ENCODE peak calls at places on chromosomes 1 and 21, in eight cellular contexts. One of them, this sample, is unnamed.

GRCh38 chr1:22850681-22851080 is 122.0 kb downstream of the LACTBL1 start:
- DNase-seq in foreskin keratinocyte: no peak
- DNase-seq in IMR-90: peak; percentile 31
- DNase-seq in CD8-positive, alpha-beta T cell: no peak
- DNase-seq in neural crest cell: no peak
- DNase-seq in tibial artery: no peak
- DNase-seq in psoas muscle: peak; percentile 54
- DNase-seq in nephron progenitor cell: no peak
- DNase-seq in this sample: no peak

GRCh38 chr1:223878598-223879325 is 33.0 kb upstream of the TP53BP2 start:
- DNase-seq in neural crest cell: no peak
- DNase-seq in tibial artery: no peak
- DNase-seq in CD8-positive, alpha-beta T cell: no peak
- DNase-seq in psoas muscle: no peak
- DNase-seq in nephron progenitor cell: no peak
- DNase-seq in foreskin keratinocyte: no peak
- DNase-seq in IMR-90: no peak
- DNase-seq in this sample: no peak

GRCh38 chr1:54337928-54338327 is 68.3 kb downstream of the SSBP3 start:
- DNase-seq in CD8-positive, alpha-beta T cell: no peak
- DNase-seq in tibial artery: no peak
- DNase-seq in foreskin keratinocyte: no peak
- DNase-seq in IMR-90: peak; percentile 78
- DNase-seq in psoas muscle: no peak
- DNase-seq in neural crest cell: no peak
- DNase-seq in nephron progenitor cell: no peak
- DNase-seq in this sample: no peak

GRCh38 chr1:245197911-245198379 is 43.2 kb downstream of the KIF26B start:
- DNase-seq in psoas muscle: no peak
- DNase-seq in tibial artery: no peak
- DNase-seq in CD8-positive, alpha-beta T cell: no peak
- DNase-seq in foreskin keratinocyte: no peak
- DNase-seq in IMR-90: peak; percentile 79
- DNase-seq in nephron progenitor cell: no peak
- DNase-seq in neural crest cell: no peak
- DNase-seq in this sample: no peak

GRCh38 chr1:226873771-226874578 is 3.6 kb downstream of the PSEN2 start:
- DNase-seq in CD8-positive, alpha-beta T cell: peak; percentile 31
- DNase-seq in foreskin keratinocyte: no peak
- DNase-seq in nephron progenitor cell: no peak
- DNase-seq in IMR-90: no peak
- DNase-seq in tibial artery: peak; percentile 33
- DNase-seq in psoas muscle: no peak
- DNase-seq in neural crest cell: no peak
- DNase-seq in this sample: no peak

GRCh38 chr1:225987491-225988316 is 11.4 kb downstream of the SDE2 start:
- DNase-seq in neural crest cell: no peak
- DNase-seq in nephron progenitor cell: no peak
- DNase-seq in psoas muscle: no peak
- DNase-seq in CD8-positive, alpha-beta T cell: no peak
- DNase-seq in foreskin keratinocyte: no peak
- DNase-seq in IMR-90: peak; percentile 59
- DNase-seq in tibial artery: no peak
- DNase-seq in this sample: no peak

GRCh38 chr21:34792504-34793089 is 123.8 kb downstream of the CLIC6 start:
- DNase-seq in tibial artery: no peak
- DNase-seq in psoas muscle: no peak
- DNase-seq in foreskin keratinocyte: no peak
- DNase-seq in IMR-90: no peak
- DNase-seq in CD8-positive, alpha-beta T cell: no peak
- DNase-seq in nephron progenitor cell: no peak
- DNase-seq in neural crest cell: no peak
- DNase-seq in this sample: no peak

GRCh38 chr1:235127203-235127602 is 1.4 kb downstream of the TOMM20 start:
- DNase-seq in foreskin keratinocyte: no peak
- DNase-seq in IMR-90: no peak
- DNase-seq in tibial artery: no peak
- DNase-seq in nephron progenitor cell: no peak
- DNase-seq in psoas muscle: no peak
- DNase-seq in neural crest cell: no peak
- DNase-seq in CD8-positive, alpha-beta T cell: no peak
- DNase-seq in this sample: no peak

GRCh38 chr21:33374080-33374873 is 28.9 kb upstream of the IFNGR2 start:
- DNase-seq in foreskin keratinocyte: no peak
- DNase-seq in neural crest cell: no peak
- DNase-seq in tibial artery: peak; percentile 49
- DNase-seq in IMR-90: peak; percentile 58
- DNase-seq in psoas muscle: no peak
- DNase-seq in CD8-positive, alpha-beta T cell: peak; percentile 70
- DNase-seq in nephron progenitor cell: peak; percentile 11
- DNase-seq in this sample: no peak

GRCh38 chr1:228148196-228148861 is 1.4 kb upstream of the GJC2 start:
- DNase-seq in neural crest cell: no peak
- DNase-seq in foreskin keratinocyte: no peak
- DNase-seq in nephron progenitor cell: no peak
- DNase-seq in CD8-positive, alpha-beta T cell: no peak
- DNase-seq in IMR-90: no peak
- DNase-seq in psoas muscle: no peak
- DNase-seq in tibial artery: no peak
- DNase-seq in this sample: no peak

GRCh38 chr1:44505210-44505993 is 100.3 kb downstream of the RNF220 start:
- DNase-seq in CD8-positive, alpha-beta T cell: no peak
- DNase-seq in psoas muscle: no peak
- DNase-seq in tibial artery: no peak
- DNase-seq in neural crest cell: no peak
- DNase-seq in foreskin keratinocyte: no peak
- DNase-seq in IMR-90: no peak
- DNase-seq in nephron progenitor cell: no peak
- DNase-seq in this sample: no peak

GRCh38 chr1:201259476-201260235 is 23.6 kb upstream of the PKP1 start:
- DNase-seq in nephron progenitor cell: no peak
- DNase-seq in foreskin keratinocyte: peak; percentile 84
- DNase-seq in psoas muscle: no peak
- DNase-seq in CD8-positive, alpha-beta T cell: no peak
- DNase-seq in neural crest cell: no peak
- DNase-seq in IMR-90: peak; percentile 43
- DNase-seq in tibial artery: no peak
- DNase-seq in this sample: no peak

GRCh38 chr1:6121651-6122370 is 58.3 kb downstream of the CHD5 start:
- DNase-seq in IMR-90: no peak
- DNase-seq in neural crest cell: no peak
- DNase-seq in psoas muscle: no peak
- DNase-seq in CD8-positive, alpha-beta T cell: no peak
- DNase-seq in nephron progenitor cell: no peak
- DNase-seq in foreskin keratinocyte: no peak
- DNase-seq in tibial artery: no peak
- DNase-seq in this sample: no peak

DNA sequence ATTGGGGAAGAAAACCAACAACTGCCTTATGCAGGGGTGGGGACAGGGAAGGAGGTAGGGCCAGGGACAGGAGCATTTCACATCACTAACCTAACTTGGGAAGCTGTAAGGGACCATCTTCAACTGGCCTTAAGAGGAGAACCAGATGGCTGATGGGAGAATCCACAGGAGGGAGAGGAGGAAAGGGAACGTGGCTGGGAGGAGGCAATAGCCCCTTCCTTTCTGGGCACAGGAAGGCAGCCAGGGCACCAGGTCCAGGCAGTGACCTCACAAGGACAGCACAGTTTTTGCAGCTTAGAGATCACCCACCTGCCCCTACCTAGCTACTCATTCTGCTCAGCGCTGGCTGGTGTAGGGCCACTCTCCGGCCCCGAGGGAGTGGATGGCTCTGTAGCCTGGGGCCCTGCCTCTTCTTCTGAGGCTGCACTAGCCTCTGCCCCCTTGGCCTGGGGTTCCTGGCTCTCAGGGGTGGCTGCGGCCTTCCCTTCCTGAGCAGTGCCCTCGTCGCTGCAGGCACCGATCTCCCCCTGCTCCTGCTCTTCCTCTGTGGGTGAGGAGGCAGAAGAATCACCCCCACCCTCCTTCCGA is 1.7 kb downstream of the MARCKSL1 start:
- DNase-seq in neural crest cell: no peak
- DNase-seq in nephron progenitor cell: no peak
- DNase-seq in tibial artery: no peak
- DNase-seq in IMR-90: no peak
- DNase-seq in psoas muscle: no peak
- DNase-seq in foreskin keratinocyte: no peak
- DNase-seq in CD8-positive, alpha-beta T cell: no peak
- DNase-seq in this sample: no peak
- TF ChIP-seq CTCF in neural crest cell: no peak
- TF ChIP-seq CTCF in nephron progenitor cell: no peak
- TF ChIP-seq CTCF in tibial artery: no peak
- TF ChIP-seq CTCF in IMR-90: no peak
- TF ChIP-seq CTCF in psoas muscle: no peak
- TF ChIP-seq CTCF in foreskin keratinocyte: no peak
- TF ChIP-seq CTCF in CD8-positive, alpha-beta T cell: no peak
- TF ChIP-seq CTCF in this sample: no peak

DNA sequence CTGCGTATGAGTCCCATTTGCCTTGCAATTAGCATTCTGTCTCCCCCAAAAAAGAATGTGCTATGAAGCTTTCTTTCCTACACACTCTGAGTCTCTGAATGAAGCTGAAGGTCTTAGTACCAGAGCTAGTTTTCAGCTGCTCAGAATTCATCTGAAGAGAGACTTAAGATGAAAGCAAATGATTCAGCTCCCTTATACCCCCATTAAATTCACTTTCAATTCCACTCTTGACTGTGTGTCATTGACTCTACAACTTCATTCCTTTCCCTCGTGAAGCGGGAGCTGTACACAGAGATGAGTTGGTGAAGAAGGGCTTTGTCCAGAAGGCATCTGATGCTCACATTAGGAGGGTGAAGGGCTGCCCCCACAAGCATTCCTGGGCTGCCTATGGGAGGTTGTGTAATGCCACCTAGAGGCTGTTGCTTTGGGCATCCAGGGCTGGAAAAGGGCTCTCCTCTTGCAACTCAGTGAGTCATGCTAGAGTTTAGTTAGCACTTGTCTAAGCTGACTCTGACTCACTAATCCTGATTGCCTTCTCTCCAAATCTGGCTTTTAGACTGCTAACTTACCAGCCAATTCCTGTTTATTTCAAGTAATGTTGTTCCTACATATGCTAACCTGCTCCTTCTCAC is 1.8 kb downstream of the SPRR1B start:
- DNase-seq in tibial artery: no peak
- DNase-seq in neural crest cell: no peak
- DNase-seq in IMR-90: peak; percentile 48
- DNase-seq in foreskin keratinocyte: peak; percentile 95
- DNase-seq in psoas muscle: no peak
- DNase-seq in nephron progenitor cell: peak; percentile 30
- DNase-seq in CD8-positive, alpha-beta T cell: no peak
- DNase-seq in this sample: no peak
- TF ChIP-seq CTCF in tibial artery: no peak
- TF ChIP-seq CTCF in neural crest cell: peak; percentile 26
- TF ChIP-seq CTCF in IMR-90: peak; percentile 30
- TF ChIP-seq CTCF in foreskin keratinocyte: peak; percentile 98
- TF ChIP-seq CTCF in psoas muscle: no peak
- TF ChIP-seq CTCF in nephron progenitor cell: no peak
- TF ChIP-seq CTCF in CD8-positive, alpha-beta T cell: no peak
- TF ChIP-seq CTCF in this sample: peak; percentile 40

GRCh38 chr1:55441474-55441873 is 226.3 kb upstream of the USP24 start:
- DNase-seq in tibial artery: no peak
- DNase-seq in foreskin keratinocyte: no peak
- DNase-seq in psoas muscle: no peak
- DNase-seq in CD8-positive, alpha-beta T cell: no peak
- DNase-seq in nephron progenitor cell: no peak
- DNase-seq in IMR-90: peak; percentile 68
- DNase-seq in neural crest cell: no peak
- DNase-seq in this sample: no peak

GRCh38 chr1:55446351-55446750 is 231.2 kb upstream of the USP24 start:
- DNase-seq in CD8-positive, alpha-beta T cell: no peak
- DNase-seq in IMR-90: peak; percentile 54
- DNase-seq in neural crest cell: no peak
- DNase-seq in tibial artery: no peak
- DNase-seq in foreskin keratinocyte: peak; percentile 33
- DNase-seq in nephron progenitor cell: no peak
- DNase-seq in psoas muscle: no peak
- DNase-seq in this sample: no peak

GRCh38 chr1:55445416-55445815 is 230.3 kb upstream of the USP24 start:
- DNase-seq in CD8-positive, alpha-beta T cell: no peak
- DNase-seq in neural crest cell: no peak
- DNase-seq in IMR-90: no peak
- DNase-seq in psoas muscle: no peak
- DNase-seq in nephron progenitor cell: no peak
- DNase-seq in tibial artery: no peak
- DNase-seq in foreskin keratinocyte: no peak
- DNase-seq in this sample: no peak

GRCh38 chr1:55444660-55445059 is 229.5 kb upstream of the USP24 start:
- DNase-seq in psoas muscle: no peak
- DNase-seq in CD8-positive, alpha-beta T cell: no peak
- DNase-seq in IMR-90: no peak
- DNase-seq in tibial artery: no peak
- DNase-seq in foreskin keratinocyte: no peak
- DNase-seq in nephron progenitor cell: no peak
- DNase-seq in neural crest cell: no peak
- DNase-seq in this sample: no peak

DNA sequence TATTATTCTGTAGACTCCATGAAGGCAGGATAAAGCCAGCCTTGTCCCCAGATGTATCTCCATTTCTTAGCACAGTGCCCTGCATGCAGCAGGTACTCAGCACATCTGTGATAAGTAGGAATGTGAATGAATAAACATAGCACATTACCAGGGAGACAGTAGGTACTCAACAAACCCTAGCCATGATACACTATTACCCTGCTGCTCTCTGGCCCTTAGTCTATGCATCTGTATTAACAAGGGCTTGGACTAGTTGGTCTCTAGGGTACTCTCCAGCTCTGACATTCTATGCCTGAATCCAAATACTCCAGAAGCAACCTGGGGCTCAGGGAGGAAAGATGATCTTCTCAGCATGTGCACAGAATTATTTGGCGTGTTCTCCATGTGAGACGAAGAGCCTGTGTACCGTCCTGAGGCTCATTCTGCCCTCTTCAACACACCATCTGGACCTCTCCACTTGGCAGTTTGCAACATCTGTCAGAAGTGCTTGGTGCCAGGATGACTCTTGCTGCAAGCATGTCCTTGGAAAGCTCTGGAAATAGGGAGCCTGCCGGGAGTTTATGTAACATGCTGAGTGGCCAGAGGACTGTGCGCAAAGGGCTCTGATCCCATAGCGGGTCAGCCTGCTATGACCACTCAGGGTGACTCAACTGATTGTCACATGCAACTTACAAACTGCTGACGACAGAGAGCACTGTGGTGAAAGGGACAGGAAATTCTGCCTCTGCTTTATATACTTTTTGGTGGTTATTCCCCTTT is 228.2 kb upstream of the USP24 start:
- DNase-seq in CD8-positive, alpha-beta T cell: no peak
- DNase-seq in tibial artery: peak; percentile 98
- DNase-seq in nephron progenitor cell: no peak
- DNase-seq in foreskin keratinocyte: peak; percentile 37
- DNase-seq in neural crest cell: no peak
- DNase-seq in IMR-90: peak; percentile 100
- DNase-seq in psoas muscle: peak; percentile 87
- DNase-seq in this sample: no peak
- TF ChIP-seq CTCF in CD8-positive, alpha-beta T cell: no peak
- TF ChIP-seq CTCF in tibial artery: no peak
- TF ChIP-seq CTCF in nephron progenitor cell: no peak
- TF ChIP-seq CTCF in foreskin keratinocyte: no peak
- TF ChIP-seq CTCF in neural crest cell: no peak
- TF ChIP-seq CTCF in IMR-90: no peak
- TF ChIP-seq CTCF in psoas muscle: no peak
- TF ChIP-seq CTCF in this sample: no peak

GRCh38 chr1:87763498-87763897 is 434.8 kb downstream of the LMO4 start:
- DNase-seq in neural crest cell: no peak
- DNase-seq in foreskin keratinocyte: no peak
- DNase-seq in CD8-positive, alpha-beta T cell: no peak
- DNase-seq in psoas muscle: no peak
- DNase-seq in nephron progenitor cell: no peak
- DNase-seq in IMR-90: peak; percentile 27
- DNase-seq in tibial artery: no peak
- DNase-seq in this sample: no peak
- TF ChIP-seq CTCF in neural crest cell: no peak
- TF ChIP-seq CTCF in foreskin keratinocyte: no peak
- TF ChIP-seq CTCF in CD8-positive, alpha-beta T cell: no peak
- TF ChIP-seq CTCF in psoas muscle: no peak
- TF ChIP-seq CTCF in nephron progenitor cell: no peak
- TF ChIP-seq CTCF in IMR-90: no peak
- TF ChIP-seq CTCF in tibial artery: no peak
- TF ChIP-seq CTCF in this sample: no peak